ENCODE peak calls at places on chromosomes 5 and 9, in nine cellular contexts. E is AG20443, Y is endothelial cell of umbilical vein, V is Right ventricle myocardium superior, C is HCT116, R is HCEC 1CT, D is immature natural killer cell, L is left ventricle myocardium inferior, G is H9. T is an unnamed sample.

GRCh38 chr9:132193227-132194110 is 31.6 kb downstream of the NTNG2 start:
- DNase-seq in E (no peak), Y (no peak), V (no peak), C (no peak), R (no peak), D (no peak), L (no peak), G (no peak), T (no peak)

GRCh38 chr9:77750981-77751340 is 102.8 kb upstream of the GNA14 start:
- DNase-seq in E (peak; percentile 14), Y (peak; percentile 24), V (no peak), C (no peak), R (no peak), D (no peak), L (no peak), G (no peak), T (peak; percentile 60)

GRCh38 chr9:77896269-77897245 is 135.1 kb downstream of the GNAQ start:
- DNase-seq in E (no peak), Y (peak; percentile 52), V (no peak), C (no peak), R (no peak), D (no peak), L (no peak), G (no peak), T (no peak)

GRCh38 chr9:84230355-84231136 is 110.0 kb downstream of the SLC28A3 start:
- DNase-seq in E (peak; percentile 69), Y (no peak), V (peak; percentile 47), C (no peak), R (no peak), D (no peak), L (no peak), G (no peak), T (no peak)

GRCh38 chr5:81971086-81971693 is 633 bp upstream of the ATG10 start:
- DNase-seq in E (peak; percentile 9), Y (no peak), V (no peak), C (no peak), R (peak; percentile 18), D (peak; percentile 50), L (no peak), G (no peak), T (peak; percentile 48)

GRCh38 chr9:75814667-75815066 is 75.8 kb upstream of the PCSK5 start:
- DNase-seq in E (no peak), Y (peak; percentile 18), V (no peak), C (no peak), R (peak; percentile 69), D (no peak), L (no peak), G (no peak), T (no peak)

GRCh38 chr5:6576861-6577501 is 55.9 kb downstream of the NSUN2 start:
- DNase-seq in E (peak; percentile 79), Y (peak; percentile 72), V (no peak), C (peak; percentile 44), R (peak; percentile 50), D (no peak), L (no peak), G (peak; percentile 51), T (peak; percentile 8)

GRCh38 chr9:72855890-72856523 is 96.8 kb downstream of the ALDH1A1 start:
- DNase-seq in E (no peak), Y (no peak), V (no peak), C (no peak), R (no peak), D (no peak), L (no peak), G (no peak), T (no peak)

GRCh38 chr5:149439899-149440655 is 61.0 kb upstream of the IL17B start:
- DNase-seq in E (no peak), Y (peak; percentile 66), V (no peak), C (peak; percentile 95), R (no peak), D (no peak), L (no peak), G (peak; percentile 92), T (no peak)

GRCh38 chr5:55113327-55113726 is 10.9 kb downstream of the GZMA start:
- DNase-seq in E (no peak), Y (no peak), V (no peak), C (no peak), R (no peak), D (no peak), L (no peak), G (no peak), T (no peak)

GRCh38 chr9:78972303-78973002 is 599.3 kb upstream of the TLE4 start:
- DNase-seq in E (no peak), Y (no peak), V (no peak), C (no peak), R (no peak), D (no peak), L (no peak), G (no peak), T (no peak)

GRCh38 chr5:123906698-123907295 is 394.8 kb downstream of the CSNK1G3 start:
- DNase-seq in E (no peak), Y (no peak), V (no peak), C (no peak), R (no peak), D (no peak), L (no peak), G (no peak), T (no peak)

GRCh38 chr9:36855443-36856315 is 178.4 kb downstream of the PAX5 start:
- DNase-seq in E (peak; percentile 41), Y (peak; percentile 3), V (peak; percentile 41), C (peak; percentile 61), R (no peak), D (peak; percentile 76), L (no peak), G (peak; percentile 86), T (no peak)

GRCh38 chr5:77376624-77377023 is 115.5 kb downstream of the WDR41 start:
- DNase-seq in E (no peak), Y (no peak), V (no peak), C (no peak), R (no peak), D (no peak), L (no peak), G (no peak), T (no peak)

GRCh38 chr5:107532182-107532878 is 138.4 kb downstream of the EFNA5 start:
- DNase-seq in E (no peak), Y (no peak), V (no peak), C (no peak), R (no peak), D (no peak), L (no peak), G (no peak), T (no peak)

GRCh38 chr9:132575005-132575609 is 7.3 kb upstream of the BARHL1 start:
- DNase-seq in E (peak; percentile 92), Y (peak; percentile 58), V (peak; percentile 75), C (peak; percentile 62), R (peak; percentile 70), D (peak; percentile 61), L (peak; percentile 57), G (peak; percentile 88), T (no peak)

GRCh38 chr5:168600409-168600808 is 21.2 kb upstream of the PANK3 start:
- DNase-seq in E (no peak), Y (no peak), V (no peak), C (no peak), R (no peak), D (no peak), L (no peak), G (peak; percentile 71), T (no peak)

GRCh38 chr9:121353246-121353975 is 16.6 kb downstream of the STOM start:
- DNase-seq in E (no peak), Y (no peak), V (no peak), C (no peak), R (no peak), D (peak; percentile 90), L (no peak), G (no peak), T (no peak)

GRCh38 chr5:79183617-79184016 is 52.3 kb upstream of the JMY start:
- DNase-seq in E (peak; percentile 21), Y (no peak), V (no peak), C (no peak), R (no peak), D (no peak), L (no peak), G (no peak), T (no peak)

GRCh38 chr9:77475641-77476473 is 172.3 kb downstream of the GNA14 start:
- DNase-seq in E (peak; percentile 79), Y (peak; percentile 33), V (no peak), C (no peak), R (peak; percentile 35), D (no peak), L (no peak), G (no peak), T (no peak)

GRCh38 chr9:136018257-136019031 is 57.3 kb upstream of the UBAC1 start:
- DNase-seq in E (no peak), Y (no peak), V (no peak), C (no peak), R (no peak), D (no peak), L (peak; percentile 9), G (peak; percentile 19), T (no peak)

GRCh38 chr5:148809781-148810524 is 16.5 kb upstream of the ADRB2 start:
- DNase-seq in E (no peak), Y (peak; percentile 32), V (no peak), C (no peak), R (no peak), D (no peak), L (no peak), G (no peak), T (no peak)

GRCh38 chr5:15695171-15695676 is 195.2 kb downstream of the FBXL7 start:
- DNase-seq in E (peak; percentile 35), Y (peak; percentile 17), V (no peak), C (no peak), R (peak; percentile 79), D (no peak), L (no peak), G (no peak), T (no peak)

GRCh38 chr5:458547-459353 is 15.8 kb downstream of the EXOC3 start:
- DNase-seq in E (peak; percentile 86), Y (peak; percentile 8), V (peak; percentile 36), C (no peak), R (no peak), D (no peak), L (peak; percentile 7), G (peak; percentile 6), T (no peak)

GRCh38 chr5:151095341-151096000 is 14.6 kb upstream of the TNIP1 start:
- DNase-seq in E (no peak), Y (peak; percentile 64), V (peak; percentile 71), C (no peak), R (peak; percentile 23), D (no peak), L (peak; percentile 61), G (no peak), T (no peak)

GRCh38 chr5:6544561-6544935 is 88.3 kb downstream of the NSUN2 start:
- DNase-seq in E (peak; percentile 47), Y (no peak), V (no peak), C (no peak), R (no peak), D (no peak), L (no peak), G (no peak), T (no peak)

GRCh38 chr5:110441035-110441434 is 285.4 kb downstream of the TMEM232 start:
- DNase-seq in E (peak; percentile 29), Y (no peak), V (no peak), C (peak; percentile 31), R (peak; percentile 56), D (no peak), L (no peak), G (peak; percentile 36), T (no peak)

T was measured in SK-N-MC.